ENCODE peak calls at places on chromosome 12, in seven cellular contexts. M, E, A, O, W, B and S are unnamed samples.

GRCh38 chr12:95173392-95174251 is 43.6 kb downstream of the FGD6 start:
- DNase-seq in A (peak), W (no peak), E (peak), M (no peak), O (peak), B (peak), S (peak)

GRCh38 chr12:68557011-68557715 is 53.5 kb upstream of the RAP1B start:
- DNase-seq in M (no peak), O (peak), A (peak), W (no peak), B (peak), E (peak), S (peak)

GRCh38 chr12:53378705-53379388 is 1.1 kb upstream of the SP1 start:
- DNase-seq in A (no peak), E (no peak), M (no peak), B (no peak), W (no peak), O (no peak), S (no peak)

GRCh38 chr12:56590237-56590830 is 39.8 kb downstream of the BAZ2A start:
- DNase-seq in B (no peak), W (peak), M (no peak), A (no peak), E (no peak), O (no peak), S (peak)

GRCh38 chr12:100399095-100399494 is 42.2 kb downstream of the SLC17A8 start:
- DNase-seq in A (no peak), W (no peak), B (no peak), M (no peak), E (no peak), O (no peak), S (no peak)

GRCh38 chr12:85076688-85077430 is 40.7 kb downstream of the LRRIQ1 start:
- DNase-seq in W (no peak), B (peak), M (no peak), O (peak), A (peak), E (peak), S (peak)

GRCh38 chr12:40105515-40106201 is at the start of gene SLC2A13:
- DNase-seq in M (peak), W (peak), A (peak), B (peak), O (peak), E (peak), S (peak)

GRCh38 chr12:50326636-50327284 is 43.4 kb upstream of the LIMA1 start:
- DNase-seq in W (no peak), E (peak), O (peak), M (no peak), A (no peak), B (no peak), S (no peak)

GRCh38 chr12:43893670-43894069 is 57.8 kb downstream of the TMEM117 start:
- DNase-seq in E (peak), A (no peak), W (no peak), B (peak), M (no peak), O (peak), S (no peak)

GRCh38 chr12:27693403-27693802 is 2.8 kb upstream of the REP15 start:
- DNase-seq in E (no peak), B (no peak), W (no peak), M (no peak), O (no peak), A (no peak), S (no peak)

GRCh38 chr12:127293507-127294310 is 973.3 kb upstream of the TMEM132C start:
- DNase-seq in B (peak), M (peak), W (peak), A (peak), E (peak), O (peak), S (peak)

GRCh38 chr12:98424726-98425401 is 90.5 kb upstream of the TMPO start:
- DNase-seq in M (peak), E (peak), A (peak), B (peak), W (peak), O (peak), S (peak)

GRCh38 chr12:106309671-106310313 is 7.3 kb downstream of the TCP11L2 start:
- DNase-seq in O (peak), E (peak), B (peak), M (no peak), A (peak), W (no peak), S (peak)

GRCh38 chr12:52613363-52614030 is 4.9 kb downstream of the KRT73 start:
- DNase-seq in O (no peak), W (no peak), A (no peak), M (peak), B (no peak), E (no peak), S (no peak)

GRCh38 chr12:41950455-41950854 is 194.2 kb downstream of the GXYLT1 start:
- DNase-seq in W (no peak), A (no peak), E (no peak), M (no peak), O (no peak), B (no peak), S (no peak)

GRCh38 chr12:5309654-5310053 is 122.3 kb upstream of the NTF3 start:
- DNase-seq in W (no peak), E (peak), M (no peak), O (no peak), B (peak), A (no peak), S (no peak)

GRCh38 chr12:47394070-47394469 is 311.8 kb downstream of the RPAP3 start:
- DNase-seq in A (no peak), B (no peak), W (no peak), E (no peak), O (no peak), M (no peak), S (no peak)

GRCh38 chr12:124273630-124274029 is 21.3 kb upstream of the RFLNA start:
- DNase-seq in A (peak), E (peak), O (peak), B (peak), W (peak), M (no peak), S (peak)

GRCh38 chr12:52686756-52687487 is 6.7 kb upstream of the KRT1 start:
- DNase-seq in M (no peak), O (no peak), B (no peak), E (no peak), A (no peak), W (no peak), S (no peak)

GRCh38 chr12:47591795-47592194 is 114.0 kb downstream of the RPAP3 start:
- DNase-seq in B (no peak), W (no peak), M (no peak), A (no peak), E (no peak), O (no peak), S (no peak)

GRCh38 chr12:22361785-22362184 is 27.3 kb upstream of the ST8SIA1 start:
- DNase-seq in B (no peak), W (no peak), A (no peak), O (no peak), E (no peak), M (no peak), S (no peak)

GRCh38 chr12:117646595-117646994 is 285.2 kb upstream of the NOS1 start:
- DNase-seq in O (no peak), M (no peak), W (no peak), E (no peak), B (no peak), A (no peak), S (no peak)

GRCh38 chr12:93198086-93198485 is 179.6 kb upstream of the NUDT4 start:
- DNase-seq in W (no peak), M (no peak), B (peak), E (peak), A (no peak), O (peak), S (peak)

GRCh38 chr12:56154246-56154771 is 1.9 kb downstream of the MYL6B start:
- DNase-seq in W (no peak), O (no peak), E (no peak), A (no peak), B (no peak), M (no peak), S (no peak)

GRCh38 chr12:48980389-48980952 is 2.3 kb downstream of the WNT1 start:
- DNase-seq in B (no peak), E (no peak), O (no peak), M (peak), W (peak), A (no peak), S (no peak)

GRCh38 chr12:48514728-48515127 is 10.7 kb upstream of the OR8S1 start:
- DNase-seq in W (no peak), M (no peak), B (no peak), A (no peak), E (no peak), O (no peak), S (no peak)

GRCh38 chr12:28611501-28611900 is 421.2 kb downstream of the CCDC91 start:
- DNase-seq in B (no peak), M (no peak), E (no peak), W (no peak), O (no peak), A (no peak), S (no peak)

GRCh38 chr12:71158361-71158882 is 623 bp upstream of the TSPAN8 start:
- DNase-seq in O (no peak), W (no peak), M (no peak), E (peak), B (no peak), A (no peak), S (no peak)

GRCh38 chr12:57771873-57772428 is at the start of gene METTL1:
- DNase-seq in E (peak), W (peak), O (peak), B (peak), M (peak), A (peak), S (peak)

GRCh38 chr12:53287741-53288216 is 7.6 kb upstream of the PFDN5 start:
- DNase-seq in A (peak), O (peak), E (peak), W (peak), M (peak), B (peak), S (peak)

GRCh38 chr12:108634225-108634795 is 616 bp upstream of the SELPLG start:
- DNase-seq in A (no peak), O (no peak), B (no peak), E (no peak), M (peak), W (peak), S (no peak)

GRCh38 chr12:114220311-114220710 is 185.6 kb downstream of the TBX5 start:
- DNase-seq in M (no peak), O (no peak), W (no peak), A (no peak), E (no peak), B (no peak), S (no peak)

GRCh38 chr12:132402831-132403416 is 73.5 kb upstream of the GALNT9 start:
- DNase-seq in W (no peak), M (no peak), E (no peak), A (no peak), O (no peak), B (no peak), S (no peak)

GRCh38 chr12:103580026-103580425 is 7.0 kb upstream of the STAB2 start:
- DNase-seq in B (no peak), A (no peak), W (no peak), O (no peak), E (no peak), M (no peak), S (no peak)

GRCh38 chr12:12613334-12613733 is 1.7 kb downstream of the CREBL2 start:
- DNase-seq in W (no peak), O (no peak), A (no peak), B (no peak), E (peak), M (no peak), S (peak)

GRCh38 chr12:6867407-6868210 is at the start of gene TPI1:
- DNase-seq in W (peak), E (peak), B (peak), M (peak), A (peak), O (peak), S (peak)

GRCh38 chr12:124388038-124388676 is 93.3 kb downstream of the RFLNA start:
- DNase-seq in A (no peak), E (no peak), M (no peak), B (no peak), O (no peak), W (no peak), S (no peak)